ENCODE peak calls at places on chromosomes 12 and 14, in four cellular contexts. One of them, this sample, is unnamed.

GRCh38 chr14:88470542-88471440 is 84.0 kb downstream of the PTPN21 start:
- DNase-seq in GM12878: no peak
- DNase-seq in K562: no peak
- DNase-seq in endothelial cell of umbilical vein: no peak
- DNase-seq in this sample: peak

GRCh38 chr12:52899338-52900035 is 5.4 kb downstream of the KRT8 start:
- DNase-seq in GM12878: no peak
- DNase-seq in K562: no peak
- DNase-seq in endothelial cell of umbilical vein: no peak
- DNase-seq in this sample: no peak

GRCh38 chr14:20790439-20791116 is 9.5 kb downstream of the RNASE6 start:
- DNase-seq in endothelial cell of umbilical vein: no peak
- DNase-seq in GM12878: no peak
- DNase-seq in K562: no peak
- DNase-seq in this sample: no peak

GRCh38 chr14:89268514-89268913 is 148.5 kb downstream of the FOXN3 start:
- DNase-seq in endothelial cell of umbilical vein: no peak
- DNase-seq in GM12878: no peak
- DNase-seq in K562: no peak
- DNase-seq in this sample: no peak

GRCh38 chr14:76293923-76294322 is 82.0 kb upstream of the ESRRB start:
- DNase-seq in endothelial cell of umbilical vein: no peak
- DNase-seq in GM12878: no peak
- DNase-seq in K562: no peak
- DNase-seq in this sample: no peak

GRCh38 chr14:22898302-22898894 is 15.4 kb downstream of the REM2 start:
- DNase-seq in endothelial cell of umbilical vein: no peak
- DNase-seq in K562: peak
- DNase-seq in GM12878: no peak
- DNase-seq in this sample: peak

GRCh38 chr14:100898935-100899840 is 4.3 kb downstream of the RTL1 start:
- DNase-seq in K562: no peak
- DNase-seq in endothelial cell of umbilical vein: peak
- DNase-seq in GM12878: no peak
- DNase-seq in this sample: no peak

GRCh38 chr14:105173901-105174894 is 5.6 kb upstream of the JAG2 start:
- DNase-seq in endothelial cell of umbilical vein: peak
- DNase-seq in GM12878: no peak
- DNase-seq in K562: no peak
- DNase-seq in this sample: no peak

GRCh38 chr14:104429291-104429861 is 150.2 kb upstream of the C14orf180 start:
- DNase-seq in GM12878: no peak
- DNase-seq in K562: no peak
- DNase-seq in endothelial cell of umbilical vein: no peak
- DNase-seq in this sample: no peak

GRCh38 chr12:131043401-131043871 is 89.7 kb downstream of the ADGRD1 start:
- DNase-seq in GM12878: no peak
- DNase-seq in K562: no peak
- DNase-seq in endothelial cell of umbilical vein: no peak
- DNase-seq in this sample: no peak

GRCh38 chr12:71432936-71433335 is 6.7 kb upstream of the LGR5 start:
- DNase-seq in endothelial cell of umbilical vein: no peak
- DNase-seq in GM12878: no peak
- DNase-seq in K562: no peak
- DNase-seq in this sample: no peak

GRCh38 chr14:21680072-21680471 is 6.5 kb upstream of the OR4E1 start:
- DNase-seq in K562: no peak
- DNase-seq in GM12878: no peak
- DNase-seq in endothelial cell of umbilical vein: peak
- DNase-seq in this sample: peak

GRCh38 chr12:116297224-116297834 is 19.8 kb upstream of the MED13L start:
- DNase-seq in K562: no peak
- DNase-seq in endothelial cell of umbilical vein: no peak
- DNase-seq in GM12878: no peak
- DNase-seq in this sample: no peak

GRCh38 chr12:110822821-110823415 is 23.9 kb upstream of the CCDC63 start:
- DNase-seq in endothelial cell of umbilical vein: no peak
- DNase-seq in K562: no peak
- DNase-seq in GM12878: peak
- DNase-seq in this sample: no peak

GRCh38 chr12:83142914-83143313 is 456.2 kb downstream of the TMTC2 start:
- DNase-seq in K562: no peak
- DNase-seq in endothelial cell of umbilical vein: no peak
- DNase-seq in GM12878: no peak
- DNase-seq in this sample: no peak

GRCh38 chr14:74176404-74176788 is 62.9 kb upstream of the VSX2 start:
- DNase-seq in K562: no peak
- DNase-seq in endothelial cell of umbilical vein: no peak
- DNase-seq in GM12878: no peak
- DNase-seq in this sample: no peak

DNA sequence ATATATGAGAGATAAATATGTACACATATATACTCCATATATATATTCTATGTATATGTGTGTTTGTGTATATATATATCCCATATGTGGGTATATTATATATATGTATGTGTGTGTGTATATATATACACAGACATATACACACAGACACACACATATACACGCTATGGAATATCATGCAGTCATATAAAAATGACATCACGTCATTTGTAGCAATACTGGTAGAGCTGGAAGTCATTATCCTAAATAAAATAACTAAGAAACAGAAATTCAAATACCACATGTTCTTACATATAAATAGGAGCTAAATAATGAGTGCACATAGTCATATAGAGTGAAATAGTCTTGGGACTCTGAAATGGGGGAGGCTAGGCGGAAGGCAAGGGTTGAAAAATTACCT is 1000.2 kb downstream of the LRFN5 start:
- DNase-seq in endothelial cell of umbilical vein: no peak
- DNase-seq in GM12878: no peak
- DNase-seq in K562: no peak
- DNase-seq in this sample: no peak
- TF ChIP-seq FOS in endothelial cell of umbilical vein: no peak
- TF ChIP-seq FOS in GM12878: no peak
- TF ChIP-seq FOS in K562: no peak
- TF ChIP-seq FOS in this sample: no peak

DNA sequence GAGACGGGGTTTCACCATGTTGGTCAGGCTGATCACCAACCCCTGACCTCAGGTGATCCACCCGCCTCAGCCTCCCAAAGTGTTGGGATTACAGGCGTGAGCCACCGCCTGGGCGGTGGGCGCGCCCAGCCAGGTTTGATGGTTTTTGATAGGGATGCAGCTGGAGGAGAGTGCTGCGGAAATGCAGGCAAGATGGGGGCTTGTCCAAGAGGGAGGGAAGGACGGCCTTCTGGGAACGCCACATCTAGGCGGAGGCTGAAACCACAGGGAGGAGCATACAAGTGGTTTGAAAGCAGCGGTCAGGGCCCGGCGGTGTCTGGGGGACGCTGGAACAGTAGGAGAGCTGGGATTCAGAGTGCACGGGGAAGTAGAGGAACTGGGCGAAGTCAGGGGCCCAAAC is 134.6 kb downstream of the VRK1 start:
- DNase-seq in GM12878: no peak
- DNase-seq in K562: no peak
- DNase-seq in endothelial cell of umbilical vein: no peak
- DNase-seq in this sample: no peak
- TF ChIP-seq FOS in GM12878: no peak
- TF ChIP-seq FOS in K562: no peak
- TF ChIP-seq FOS in endothelial cell of umbilical vein: no peak
- TF ChIP-seq FOS in this sample: no peak

GRCh38 chr12:85805654-85806053 is 30.6 kb downstream of the RASSF9 start:
- DNase-seq in GM12878: no peak
- DNase-seq in endothelial cell of umbilical vein: no peak
- DNase-seq in K562: no peak
- DNase-seq in this sample: no peak
- TF ChIP-seq FOS in GM12878: no peak
- TF ChIP-seq FOS in endothelial cell of umbilical vein: no peak
- TF ChIP-seq FOS in K562: no peak
- TF ChIP-seq FOS in this sample: no peak

GRCh38 chr12:117441751-117442150 is 80.3 kb upstream of the NOS1 start:
- DNase-seq in endothelial cell of umbilical vein: no peak
- DNase-seq in K562: no peak
- DNase-seq in GM12878: no peak
- DNase-seq in this sample: no peak
- TF ChIP-seq FOS in endothelial cell of umbilical vein: no peak
- TF ChIP-seq FOS in K562: no peak
- TF ChIP-seq FOS in GM12878: no peak
- TF ChIP-seq FOS in this sample: no peak

DNA sequence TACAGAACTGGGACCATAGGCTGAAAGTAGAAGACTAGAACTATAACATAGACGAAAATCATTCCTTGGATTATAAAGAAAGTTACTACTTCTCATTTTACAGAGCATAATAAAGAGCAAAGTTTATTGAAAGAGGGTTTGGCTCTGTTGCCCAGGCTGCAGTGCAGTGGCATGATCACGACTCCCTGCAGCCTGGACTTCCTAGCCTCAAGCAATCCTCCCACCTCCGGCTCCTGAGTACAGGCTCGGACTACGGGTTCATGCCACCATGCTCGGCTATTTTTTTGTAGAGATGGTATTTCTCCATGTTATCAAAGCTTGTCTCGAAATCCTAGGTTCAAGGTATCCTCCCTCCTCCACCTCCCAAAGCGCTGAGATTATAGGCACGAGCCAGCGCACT is 190.1 kb upstream of the FOXG1 start:
- DNase-seq in K562: no peak
- DNase-seq in endothelial cell of umbilical vein: no peak
- DNase-seq in GM12878: no peak
- DNase-seq in this sample: no peak
- TF ChIP-seq FOS in K562: no peak
- TF ChIP-seq FOS in endothelial cell of umbilical vein: no peak
- TF ChIP-seq FOS in GM12878: no peak
- TF ChIP-seq FOS in this sample: no peak

GRCh38 chr14:24809147-24809546 is 175.2 kb upstream of the GZMB start:
- DNase-seq in endothelial cell of umbilical vein: no peak
- DNase-seq in K562: no peak
- DNase-seq in GM12878: no peak
- DNase-seq in this sample: no peak
- TF ChIP-seq FOS in endothelial cell of umbilical vein: no peak
- TF ChIP-seq FOS in K562: no peak
- TF ChIP-seq FOS in GM12878: no peak
- TF ChIP-seq FOS in this sample: no peak

This sample was measured in IMR-90.